ENCODE peak calls at places on chromosomes 12 and 14, in six cellular contexts. One of them, this sample, is unnamed.

GRCh38 chr12:51524386-51524901 is 66.6 kb upstream of the SCN8A start:
- DNase-seq in mucosa of descending colon: no peak
- DNase-seq in NCI-H1694 treated with DMSO at 0.1 percent for 48 hours: no peak
- DNase-seq in activated B cell treated with CpG ODN at 0.5 μM for 24 hours: no peak
- DNase-seq in LoVo: no peak
- DNase-seq in astrocyte: no peak
- DNase-seq in this sample: no peak

GRCh38 chr14:93023802-93024434 is 91.8 kb downstream of the ITPK1 start:
- DNase-seq in NCI-H1694 treated with DMSO at 0.1 percent for 48 hours: no peak
- DNase-seq in LoVo: no peak
- DNase-seq in activated B cell treated with CpG ODN at 0.5 μM for 24 hours: no peak
- DNase-seq in mucosa of descending colon: no peak
- DNase-seq in astrocyte: no peak
- DNase-seq in this sample: no peak

GRCh38 chr14:102969901-102970300 is 47.4 kb downstream of the AMN start:
- DNase-seq in astrocyte: no peak
- DNase-seq in mucosa of descending colon: no peak
- DNase-seq in activated B cell treated with CpG ODN at 0.5 μM for 24 hours: no peak
- DNase-seq in NCI-H1694 treated with DMSO at 0.1 percent for 48 hours: no peak
- DNase-seq in LoVo: no peak
- DNase-seq in this sample: no peak

GRCh38 chr14:99744199-99744872 is 48.9 kb upstream of the EML1 start:
- DNase-seq in LoVo: no peak
- DNase-seq in astrocyte: peak
- DNase-seq in activated B cell treated with CpG ODN at 0.5 μM for 24 hours: no peak
- DNase-seq in mucosa of descending colon: no peak
- DNase-seq in NCI-H1694 treated with DMSO at 0.1 percent for 48 hours: no peak
- DNase-seq in this sample: no peak

GRCh38 chr12:100940503-100940902 is 145.9 kb downstream of the ANO4 start:
- DNase-seq in activated B cell treated with CpG ODN at 0.5 μM for 24 hours: no peak
- DNase-seq in LoVo: no peak
- DNase-seq in astrocyte: no peak
- DNase-seq in mucosa of descending colon: no peak
- DNase-seq in NCI-H1694 treated with DMSO at 0.1 percent for 48 hours: no peak
- DNase-seq in this sample: no peak

GRCh38 chr12:41967668-41968649 is 176.7 kb downstream of the GXYLT1 start:
- DNase-seq in astrocyte: peak
- DNase-seq in LoVo: no peak
- DNase-seq in mucosa of descending colon: no peak
- DNase-seq in activated B cell treated with CpG ODN at 0.5 μM for 24 hours: no peak
- DNase-seq in NCI-H1694 treated with DMSO at 0.1 percent for 48 hours: no peak
- DNase-seq in this sample: no peak

GRCh38 chr14:72013606-72014129 is 81.4 kb downstream of the RGS6 start:
- DNase-seq in activated B cell treated with CpG ODN at 0.5 μM for 24 hours: no peak
- DNase-seq in LoVo: no peak
- DNase-seq in mucosa of descending colon: no peak
- DNase-seq in NCI-H1694 treated with DMSO at 0.1 percent for 48 hours: no peak
- DNase-seq in astrocyte: no peak
- DNase-seq in this sample: no peak

GRCh38 chr12:53481957-53482586 is 17.2 kb downstream of the MAP3K12 start:
- DNase-seq in astrocyte: no peak
- DNase-seq in activated B cell treated with CpG ODN at 0.5 μM for 24 hours: no peak
- DNase-seq in LoVo: no peak
- DNase-seq in mucosa of descending colon: no peak
- DNase-seq in NCI-H1694 treated with DMSO at 0.1 percent for 48 hours: no peak
- DNase-seq in this sample: no peak

GRCh38 chr14:102279282-102279681 is 25.7 kb downstream of the MOK start:
- DNase-seq in activated B cell treated with CpG ODN at 0.5 μM for 24 hours: no peak
- DNase-seq in LoVo: no peak
- DNase-seq in astrocyte: no peak
- DNase-seq in NCI-H1694 treated with DMSO at 0.1 percent for 48 hours: no peak
- DNase-seq in mucosa of descending colon: no peak
- DNase-seq in this sample: no peak

GRCh38 chr14:34330846-34331245 is 131.2 kb downstream of the SPTSSA start:
- DNase-seq in LoVo: no peak
- DNase-seq in mucosa of descending colon: no peak
- DNase-seq in NCI-H1694 treated with DMSO at 0.1 percent for 48 hours: no peak
- DNase-seq in activated B cell treated with CpG ODN at 0.5 μM for 24 hours: no peak
- DNase-seq in astrocyte: no peak
- DNase-seq in this sample: no peak

GRCh38 chr12:102454808-102455760 is 25.3 kb downstream of the IGF1 start:
- DNase-seq in activated B cell treated with CpG ODN at 0.5 μM for 24 hours: no peak
- DNase-seq in astrocyte: no peak
- DNase-seq in LoVo: no peak
- DNase-seq in mucosa of descending colon: peak
- DNase-seq in NCI-H1694 treated with DMSO at 0.1 percent for 48 hours: no peak
- DNase-seq in this sample: peak

GRCh38 chr14:33765251-33765650 is 185.6 kb downstream of the EGLN3 start:
- DNase-seq in mucosa of descending colon: no peak
- DNase-seq in activated B cell treated with CpG ODN at 0.5 μM for 24 hours: no peak
- DNase-seq in NCI-H1694 treated with DMSO at 0.1 percent for 48 hours: no peak
- DNase-seq in astrocyte: peak
- DNase-seq in LoVo: no peak
- DNase-seq in this sample: no peak

GRCh38 chr12:16603916-16604575 is 1.9 kb downstream of the LMO3 start:
- DNase-seq in mucosa of descending colon: no peak
- DNase-seq in astrocyte: no peak
- DNase-seq in activated B cell treated with CpG ODN at 0.5 μM for 24 hours: no peak
- DNase-seq in NCI-H1694 treated with DMSO at 0.1 percent for 48 hours: peak
- DNase-seq in LoVo: no peak
- DNase-seq in this sample: no peak

GRCh38 chr14:103008126-103008525 is 49.2 kb downstream of the CDC42BPB start:
- DNase-seq in activated B cell treated with CpG ODN at 0.5 μM for 24 hours: no peak
- DNase-seq in astrocyte: no peak
- DNase-seq in NCI-H1694 treated with DMSO at 0.1 percent for 48 hours: no peak
- DNase-seq in mucosa of descending colon: no peak
- DNase-seq in LoVo: no peak
- DNase-seq in this sample: no peak

GRCh38 chr12:123942277-123942653 is 30.4 kb downstream of the CCDC92 start:
- DNase-seq in mucosa of descending colon: no peak
- DNase-seq in activated B cell treated with CpG ODN at 0.5 μM for 24 hours: no peak
- DNase-seq in astrocyte: peak
- DNase-seq in NCI-H1694 treated with DMSO at 0.1 percent for 48 hours: no peak
- DNase-seq in LoVo: no peak
- DNase-seq in this sample: peak

GRCh38 chr14:36238666-36239363 is 62.3 kb upstream of the PTCSC3 start:
- DNase-seq in LoVo: no peak
- DNase-seq in NCI-H1694 treated with DMSO at 0.1 percent for 48 hours: no peak
- DNase-seq in astrocyte: peak
- DNase-seq in activated B cell treated with CpG ODN at 0.5 μM for 24 hours: no peak
- DNase-seq in mucosa of descending colon: no peak
- DNase-seq in this sample: peak